ENCODE peak calls at places on chromosomes 5 and 9, in six cellular contexts. One of them, this sample, is unnamed.

GRCh38 chr9:130880599-130881220 is 15.9 kb downstream of the QRFP start:
- DNase-seq in body of pancreas: no peak
- DNase-seq in coronary artery: no peak
- DNase-seq in GM13977: no peak
- DNase-seq in progenitor cell of endocrine pancreas: no peak
- DNase-seq in AG10803: no peak
- DNase-seq in this sample: no peak

GRCh38 chr9:135602789-135603481 is 36.4 kb downstream of the GLT6D1 start:
- DNase-seq in AG10803: peak; percentile 20
- DNase-seq in coronary artery: peak; percentile 55
- DNase-seq in progenitor cell of endocrine pancreas: no peak
- DNase-seq in GM13977: peak; percentile 73
- DNase-seq in body of pancreas: peak; percentile 8
- DNase-seq in this sample: peak; percentile 47

GRCh38 chr9:21096172-21096900 is 18.6 kb upstream of the IFNB1 start:
- DNase-seq in GM13977: peak; percentile 44
- DNase-seq in progenitor cell of endocrine pancreas: no peak
- DNase-seq in AG10803: peak; percentile 61
- DNase-seq in body of pancreas: no peak
- DNase-seq in coronary artery: no peak
- DNase-seq in this sample: no peak

GRCh38 chr9:108933231-108933630 is 693 bp downstream of the ELP1 start:
- DNase-seq in progenitor cell of endocrine pancreas: no peak
- DNase-seq in AG10803: peak; percentile 26
- DNase-seq in coronary artery: no peak
- DNase-seq in body of pancreas: no peak
- DNase-seq in GM13977: no peak
- DNase-seq in this sample: peak; percentile 9

GRCh38 chr9:136342191-136343120 is 15.1 kb downstream of the GPSM1 start:
- DNase-seq in body of pancreas: peak; percentile 93
- DNase-seq in GM13977: peak; percentile 88
- DNase-seq in coronary artery: no peak
- DNase-seq in progenitor cell of endocrine pancreas: peak; percentile 87
- DNase-seq in AG10803: peak; percentile 43
- DNase-seq in this sample: peak; percentile 87

GRCh38 chr5:54959673-54960418 is 25.5 kb downstream of the ESM1 start:
- DNase-seq in AG10803: no peak
- DNase-seq in body of pancreas: no peak
- DNase-seq in coronary artery: no peak
- DNase-seq in progenitor cell of endocrine pancreas: no peak
- DNase-seq in GM13977: no peak
- DNase-seq in this sample: peak; percentile 9

GRCh38 chr5:60339691-60340191 is 360.2 kb downstream of the DEPDC1B start:
- DNase-seq in AG10803: peak; percentile 55
- DNase-seq in body of pancreas: no peak
- DNase-seq in GM13977: no peak
- DNase-seq in coronary artery: peak; percentile 76
- DNase-seq in progenitor cell of endocrine pancreas: no peak
- DNase-seq in this sample: no peak

GRCh38 chr9:93096131-93096802 is at the start of gene CARD19:
- DNase-seq in AG10803: peak; percentile 41
- DNase-seq in coronary artery: no peak
- DNase-seq in body of pancreas: peak; percentile 57
- DNase-seq in GM13977: peak; percentile 50
- DNase-seq in progenitor cell of endocrine pancreas: peak; percentile 43
- DNase-seq in this sample: peak; percentile 78

GRCh38 chr5:93302711-93303110 is 278.3 kb downstream of the NR2F1-AS1 start:
- DNase-seq in progenitor cell of endocrine pancreas: no peak
- DNase-seq in AG10803: no peak
- DNase-seq in body of pancreas: no peak
- DNase-seq in GM13977: no peak
- DNase-seq in coronary artery: no peak
- DNase-seq in this sample: no peak

GRCh38 chr9:130156672-130157071 is 15.5 kb upstream of the NCS1 start:
- DNase-seq in coronary artery: no peak
- DNase-seq in progenitor cell of endocrine pancreas: no peak
- DNase-seq in AG10803: no peak
- DNase-seq in body of pancreas: peak; percentile 90
- DNase-seq in GM13977: no peak
- DNase-seq in this sample: no peak

GRCh38 chr5:155728146-155728856 is 598.7 kb upstream of the SGCD start:
- DNase-seq in coronary artery: peak; percentile 72
- DNase-seq in AG10803: peak; percentile 76
- DNase-seq in body of pancreas: peak; percentile 54
- DNase-seq in progenitor cell of endocrine pancreas: peak; percentile 51
- DNase-seq in GM13977: peak; percentile 30
- DNase-seq in this sample: peak; percentile 52

GRCh38 chr9:81431662-81432061 is 257.7 kb downstream of the TLE1 start:
- DNase-seq in AG10803: peak; percentile 90
- DNase-seq in GM13977: no peak
- DNase-seq in progenitor cell of endocrine pancreas: no peak
- DNase-seq in body of pancreas: no peak
- DNase-seq in coronary artery: no peak
- DNase-seq in this sample: no peak

GRCh38 chr9:83622433-83622813 is 520 bp upstream of the IDNK start:
- DNase-seq in GM13977: peak; percentile 28
- DNase-seq in AG10803: no peak
- DNase-seq in coronary artery: no peak
- DNase-seq in body of pancreas: no peak
- DNase-seq in progenitor cell of endocrine pancreas: no peak
- DNase-seq in this sample: no peak

GRCh38 chr5:36371366-36371765 is 69.7 kb upstream of the RANBP3L start:
- DNase-seq in body of pancreas: no peak
- DNase-seq in coronary artery: no peak
- DNase-seq in AG10803: no peak
- DNase-seq in GM13977: no peak
- DNase-seq in progenitor cell of endocrine pancreas: no peak
- DNase-seq in this sample: no peak

GRCh38 chr9:107137495-107138202 is 145.4 kb upstream of the RAD23B start:
- DNase-seq in AG10803: peak; percentile 43
- DNase-seq in coronary artery: no peak
- DNase-seq in body of pancreas: peak; percentile 13
- DNase-seq in GM13977: peak; percentile 36
- DNase-seq in progenitor cell of endocrine pancreas: no peak
- DNase-seq in this sample: no peak

GRCh38 chr5:36198281-36198680 is 43.4 kb downstream of the NADK2 start:
- DNase-seq in coronary artery: no peak
- DNase-seq in AG10803: peak; percentile 33
- DNase-seq in progenitor cell of endocrine pancreas: no peak
- DNase-seq in body of pancreas: no peak
- DNase-seq in GM13977: no peak
- DNase-seq in this sample: no peak

GRCh38 chr5:2710910-2711309 is 40.6 kb downstream of the IRX2 start:
- DNase-seq in body of pancreas: no peak
- DNase-seq in coronary artery: no peak
- DNase-seq in AG10803: peak; percentile 26
- DNase-seq in progenitor cell of endocrine pancreas: no peak
- DNase-seq in GM13977: no peak
- DNase-seq in this sample: no peak

GRCh38 chr9:79570449-79571308 is 1.1 kb upstream of the TLE4 start:
- DNase-seq in body of pancreas: no peak
- DNase-seq in progenitor cell of endocrine pancreas: peak; percentile 33
- DNase-seq in coronary artery: peak; percentile 78
- DNase-seq in GM13977: peak; percentile 33
- DNase-seq in AG10803: peak; percentile 59
- DNase-seq in this sample: peak; percentile 47

GRCh38 chr5:150045512-150045911 is 40.8 kb downstream of the CSF1R start:
- DNase-seq in AG10803: no peak
- DNase-seq in GM13977: no peak
- DNase-seq in progenitor cell of endocrine pancreas: no peak
- DNase-seq in body of pancreas: no peak
- DNase-seq in coronary artery: no peak
- DNase-seq in this sample: no peak

GRCh38 chr5:657570-657969 is 35.6 kb downstream of the TPPP start:
- DNase-seq in GM13977: no peak
- DNase-seq in AG10803: peak; percentile 25
- DNase-seq in progenitor cell of endocrine pancreas: no peak
- DNase-seq in body of pancreas: no peak
- DNase-seq in coronary artery: no peak
- DNase-seq in this sample: no peak

GRCh38 chr5:170945275-170945674 is 83.5 kb downstream of the RANBP17 start:
- DNase-seq in body of pancreas: no peak
- DNase-seq in GM13977: no peak
- DNase-seq in AG10803: no peak
- DNase-seq in progenitor cell of endocrine pancreas: no peak
- DNase-seq in coronary artery: no peak
- DNase-seq in this sample: no peak

GRCh38 chr5:74632947-74633356 is 7.6 kb downstream of the ENC1 start:
- DNase-seq in body of pancreas: no peak
- DNase-seq in coronary artery: no peak
- DNase-seq in GM13977: no peak
- DNase-seq in progenitor cell of endocrine pancreas: no peak
- DNase-seq in AG10803: no peak
- DNase-seq in this sample: no peak

GRCh38 chr5:100746730-100747129 is 156.4 kb downstream of the ST8SIA4 start:
- DNase-seq in AG10803: no peak
- DNase-seq in body of pancreas: no peak
- DNase-seq in progenitor cell of endocrine pancreas: no peak
- DNase-seq in GM13977: peak; percentile 26
- DNase-seq in coronary artery: no peak
- DNase-seq in this sample: no peak

GRCh38 chr9:70470050-70471015 is 55.9 kb upstream of the KLF9 start:
- DNase-seq in AG10803: peak; percentile 48
- DNase-seq in body of pancreas: peak; percentile 93
- DNase-seq in coronary artery: no peak
- DNase-seq in progenitor cell of endocrine pancreas: no peak
- DNase-seq in GM13977: no peak
- DNase-seq in this sample: peak; percentile 82

GRCh38 chr5:67272453-67273130 is 76.0 kb upstream of the CD180 start:
- DNase-seq in AG10803: peak; percentile 25
- DNase-seq in GM13977: no peak
- DNase-seq in progenitor cell of endocrine pancreas: no peak
- DNase-seq in coronary artery: no peak
- DNase-seq in body of pancreas: no peak
- DNase-seq in this sample: no peak

GRCh38 chr9:316382-316965 is 101.8 kb downstream of the DOCK8 start:
- DNase-seq in GM13977: no peak
- DNase-seq in coronary artery: no peak
- DNase-seq in body of pancreas: no peak
- DNase-seq in AG10803: no peak
- DNase-seq in progenitor cell of endocrine pancreas: no peak
- DNase-seq in this sample: no peak
- TF ChIP-seq CTCF in GM13977: no peak
- TF ChIP-seq CTCF in coronary artery: no peak
- TF ChIP-seq CTCF in body of pancreas: no peak
- TF ChIP-seq CTCF in AG10803: no peak
- TF ChIP-seq CTCF in progenitor cell of endocrine pancreas: no peak
- TF ChIP-seq CTCF in this sample: no peak

DNA sequence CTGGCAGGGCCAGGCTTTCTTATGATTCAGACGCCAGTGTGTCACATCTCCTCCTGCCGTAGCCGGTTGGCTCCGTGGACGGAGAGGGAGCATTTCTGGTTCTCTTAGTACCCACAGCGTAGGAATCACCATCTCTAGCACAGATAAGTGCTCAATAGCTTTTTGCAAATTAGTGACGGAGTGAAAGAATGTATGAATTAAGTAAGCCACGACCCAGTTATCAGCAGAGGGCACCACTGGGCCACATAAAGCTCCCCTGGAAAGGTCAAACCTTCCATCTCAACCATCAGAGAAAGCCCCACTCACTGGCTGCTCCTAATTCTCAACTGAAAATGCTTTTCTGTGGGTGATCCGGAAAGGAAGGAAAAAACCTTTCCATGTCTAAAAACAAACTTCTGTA is 317.0 kb upstream of the ADCY2 start:
- DNase-seq in coronary artery: no peak
- DNase-seq in progenitor cell of endocrine pancreas: no peak
- DNase-seq in GM13977: no peak
- DNase-seq in body of pancreas: peak; percentile 13
- DNase-seq in AG10803: no peak
- DNase-seq in this sample: no peak
- TF ChIP-seq CTCF in coronary artery: no peak
- TF ChIP-seq CTCF in progenitor cell of endocrine pancreas: peak; percentile 58
- TF ChIP-seq CTCF in GM13977: peak; percentile 16
- TF ChIP-seq CTCF in body of pancreas: no peak
- TF ChIP-seq CTCF in AG10803: no peak
- TF ChIP-seq CTCF in this sample: no peak

DNA sequence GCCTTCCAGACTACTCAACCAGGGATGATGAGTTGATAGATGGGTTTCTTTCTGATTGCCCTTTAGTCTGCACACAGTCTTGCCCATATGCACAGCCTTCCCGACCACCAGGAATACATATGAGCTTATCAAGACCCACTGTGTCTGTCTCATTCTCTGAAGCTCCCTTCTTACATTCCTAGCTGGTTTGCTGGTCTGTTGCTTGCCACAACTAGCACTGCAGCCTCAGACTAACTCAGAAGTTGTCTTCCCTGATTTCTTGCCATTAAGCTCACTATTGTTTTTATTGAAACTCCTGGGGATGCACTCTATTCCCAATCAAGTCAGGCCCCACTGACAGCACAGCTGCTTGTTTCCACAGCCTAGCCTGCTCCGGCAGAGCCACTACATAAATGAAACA is 97.5 kb downstream of the SAXO1 start:
- DNase-seq in GM13977: no peak
- DNase-seq in coronary artery: no peak
- DNase-seq in progenitor cell of endocrine pancreas: no peak
- DNase-seq in body of pancreas: no peak
- DNase-seq in AG10803: no peak
- DNase-seq in this sample: no peak
- TF ChIP-seq CTCF in GM13977: no peak
- TF ChIP-seq CTCF in coronary artery: no peak
- TF ChIP-seq CTCF in progenitor cell of endocrine pancreas: no peak
- TF ChIP-seq CTCF in body of pancreas: no peak
- TF ChIP-seq CTCF in AG10803: no peak
- TF ChIP-seq CTCF in this sample: no peak

GRCh38 chr9:97853056-97853843 is at the start of gene FOXE1:
- DNase-seq in AG10803: no peak
- DNase-seq in GM13977: no peak
- DNase-seq in body of pancreas: no peak
- DNase-seq in coronary artery: no peak
- DNase-seq in progenitor cell of endocrine pancreas: no peak
- DNase-seq in this sample: no peak

GRCh38 chr9:97854696-97855485 is 1.9 kb downstream of the FOXE1 start:
- DNase-seq in progenitor cell of endocrine pancreas: no peak
- DNase-seq in coronary artery: no peak
- DNase-seq in body of pancreas: no peak
- DNase-seq in GM13977: no peak
- DNase-seq in AG10803: no peak
- DNase-seq in this sample: no peak

GRCh38 chr9:97852399-97853055 is 499 bp upstream of the FOXE1 start:
- DNase-seq in progenitor cell of endocrine pancreas: no peak
- DNase-seq in GM13977: no peak
- DNase-seq in coronary artery: no peak
- DNase-seq in body of pancreas: no peak
- DNase-seq in AG10803: no peak
- DNase-seq in this sample: no peak

GRCh38 chr9:97855486-97855875 is 2.5 kb downstream of the FOXE1 start:
- DNase-seq in coronary artery: no peak
- DNase-seq in AG10803: no peak
- DNase-seq in GM13977: no peak
- DNase-seq in body of pancreas: no peak
- DNase-seq in progenitor cell of endocrine pancreas: no peak
- DNase-seq in this sample: no peak

GRCh38 chr9:97853844-97854695 is 1.0 kb downstream of the FOXE1 start:
- DNase-seq in body of pancreas: no peak
- DNase-seq in progenitor cell of endocrine pancreas: no peak
- DNase-seq in coronary artery: no peak
- DNase-seq in AG10803: peak; percentile 18
- DNase-seq in GM13977: peak; percentile 61
- DNase-seq in this sample: no peak
- TF ChIP-seq CTCF in body of pancreas: no peak
- TF ChIP-seq CTCF in progenitor cell of endocrine pancreas: peak; percentile 56
- TF ChIP-seq CTCF in coronary artery: no peak
- TF ChIP-seq CTCF in AG10803: no peak
- TF ChIP-seq CTCF in GM13977: peak; percentile 23
- TF ChIP-seq CTCF in this sample: no peak

GRCh38 chr5:177446184-177447065 is at the start of gene PRR7:
- DNase-seq in body of pancreas: peak; percentile 57
- DNase-seq in GM13977: peak; percentile 92
- DNase-seq in AG10803: peak; percentile 66
- DNase-seq in progenitor cell of endocrine pancreas: peak; percentile 43
- DNase-seq in coronary artery: no peak
- DNase-seq in this sample: peak; percentile 67
- TF ChIP-seq CTCF in body of pancreas: no peak
- TF ChIP-seq CTCF in GM13977: peak; percentile 24
- TF ChIP-seq CTCF in AG10803: no peak
- TF ChIP-seq CTCF in progenitor cell of endocrine pancreas: peak; percentile 30
- TF ChIP-seq CTCF in coronary artery: no peak
- TF ChIP-seq CTCF in this sample: no peak